ENCODE peak calls at places on chromosomes 1 and 21, in four cellular contexts. One of them, this sample, is unnamed.

GRCh38 chr1:89719502-89720306 is 86.8 kb downstream of the LRRC8C start:
- DNase-seq in CD8-positive, alpha-beta T cell: no peak
- DNase-seq in transverse colon: no peak
- DNase-seq in BE2C: no peak
- DNase-seq in this sample: no peak

GRCh38 chr1:162301696-162302095 is 75.0 kb downstream of the SPATA46 start:
- DNase-seq in CD8-positive, alpha-beta T cell: no peak
- DNase-seq in BE2C: no peak
- DNase-seq in transverse colon: no peak
- DNase-seq in this sample: no peak

GRCh38 chr1:85361106-85361505 is 84.7 kb upstream of the BCL10 start:
- DNase-seq in BE2C: no peak
- DNase-seq in CD8-positive, alpha-beta T cell: no peak
- DNase-seq in transverse colon: no peak
- DNase-seq in this sample: peak; percentile 15

GRCh38 chr21:34912022-34912933 is 136.8 kb downstream of the RUNX1 start:
- DNase-seq in BE2C: no peak
- DNase-seq in CD8-positive, alpha-beta T cell: no peak
- DNase-seq in transverse colon: no peak
- DNase-seq in this sample: no peak

GRCh38 chr1:230326971-230327891 is 98.9 kb downstream of the PGBD5 start:
- DNase-seq in BE2C: no peak
- DNase-seq in CD8-positive, alpha-beta T cell: no peak
- DNase-seq in transverse colon: no peak
- DNase-seq in this sample: no peak

GRCh38 chr1:41670558-41670957 is 186.1 kb upstream of the EDN2 start:
- DNase-seq in BE2C: no peak
- DNase-seq in CD8-positive, alpha-beta T cell: no peak
- DNase-seq in transverse colon: no peak
- DNase-seq in this sample: no peak

GRCh38 chr1:106523448-106523847 is 533.0 kb upstream of the PRMT6 start:
- DNase-seq in CD8-positive, alpha-beta T cell: no peak
- DNase-seq in transverse colon: no peak
- DNase-seq in BE2C: no peak
- DNase-seq in this sample: no peak

GRCh38 chr1:200153277-200154055 is 126.0 kb downstream of the NR5A2 start:
- DNase-seq in transverse colon: no peak
- DNase-seq in BE2C: no peak
- DNase-seq in CD8-positive, alpha-beta T cell: no peak
- DNase-seq in this sample: no peak

GRCh38 chr1:6466023-6466422 is at the start of gene TNFRSF25:
- DNase-seq in BE2C: no peak
- DNase-seq in CD8-positive, alpha-beta T cell: peak; percentile 75
- DNase-seq in transverse colon: no peak
- DNase-seq in this sample: no peak

GRCh38 chr1:6724517-6725141 is 23.0 kb upstream of the DNAJC11 start:
- DNase-seq in CD8-positive, alpha-beta T cell: no peak
- DNase-seq in transverse colon: no peak
- DNase-seq in BE2C: no peak
- DNase-seq in this sample: no peak

GRCh38 chr1:6440198-6441126 is 15.9 kb downstream of the ESPN start:
- DNase-seq in BE2C: peak; percentile 68
- DNase-seq in CD8-positive, alpha-beta T cell: peak; percentile 77
- DNase-seq in transverse colon: peak; percentile 87
- DNase-seq in this sample: no peak

GRCh38 chr1:203593723-203594122 is 32.9 kb upstream of the ATP2B4 start:
- DNase-seq in BE2C: no peak
- DNase-seq in transverse colon: peak; percentile 56
- DNase-seq in CD8-positive, alpha-beta T cell: peak; percentile 82
- DNase-seq in this sample: no peak

GRCh38 chr1:34910425-34910824 is 19.0 kb downstream of the DLGAP3 start:
- DNase-seq in transverse colon: no peak
- DNase-seq in CD8-positive, alpha-beta T cell: no peak
- DNase-seq in BE2C: no peak
- DNase-seq in this sample: no peak
- H3K4me3 ChIP-seq in transverse colon: no peak overlapping the region
- H3K4me3 ChIP-seq in CD8-positive, alpha-beta T cell: no peak overlapping the region
- H3K4me3 ChIP-seq in BE2C: no peak overlapping the region
- H3K4me3 ChIP-seq in this sample: no peak overlapping the region

DNA sequence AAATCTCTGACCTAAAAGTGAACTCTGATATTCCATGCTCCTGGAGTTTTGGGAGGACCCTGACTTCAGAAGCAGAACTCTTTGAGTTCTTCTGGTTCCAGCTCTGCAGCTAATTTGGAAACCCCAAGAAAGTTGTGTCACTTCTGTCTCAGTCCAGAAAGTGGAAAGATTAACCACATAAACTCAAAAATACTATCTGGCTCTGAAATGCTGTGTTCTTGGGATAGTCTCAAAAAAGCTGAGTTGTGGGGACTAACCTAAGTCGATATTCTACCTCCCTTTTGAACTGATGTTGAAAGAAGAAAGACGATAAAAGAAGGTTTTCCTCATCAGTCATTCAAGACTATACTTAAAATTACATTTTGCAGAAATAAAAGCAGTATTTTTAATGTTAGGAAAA is 59.8 kb downstream of the ITPKB start:
- DNase-seq in CD8-positive, alpha-beta T cell: no peak
- DNase-seq in transverse colon: no peak
- DNase-seq in BE2C: no peak
- DNase-seq in this sample: no peak
- H3K4me1 ChIP-seq in CD8-positive, alpha-beta T cell: peaks cover 98% of the 10 kb centered on the region
- H3K4me1 ChIP-seq in transverse colon: peaks cover 51% of the 10 kb centered on the region
- H3K4me1 ChIP-seq in BE2C: no peaks in the 10 kb centered on the region
- H3K4me1 ChIP-seq in this sample: peaks cover 18% of the 10 kb centered on the region

GRCh38 chr1:30353637-30354036 is 369.7 kb downstream of the MATN1 start:
- DNase-seq in BE2C: no peak
- DNase-seq in CD8-positive, alpha-beta T cell: no peak
- DNase-seq in transverse colon: no peak
- DNase-seq in this sample: no peak
- TF ChIP-seq CTCF in BE2C: peak; percentile 24
- TF ChIP-seq CTCF in CD8-positive, alpha-beta T cell: no peak
- TF ChIP-seq CTCF in transverse colon: no peak
- TF ChIP-seq CTCF in this sample: no peak

GRCh38 chr1:58895559-58896135 is 111.8 kb upstream of the JUN start:
- DNase-seq in transverse colon: no peak
- DNase-seq in BE2C: no peak
- DNase-seq in CD8-positive, alpha-beta T cell: no peak
- DNase-seq in this sample: no peak

GRCh38 chr1:58895082-58895481 is 111.2 kb upstream of the JUN start:
- DNase-seq in transverse colon: no peak
- DNase-seq in BE2C: peak; percentile 58
- DNase-seq in CD8-positive, alpha-beta T cell: no peak
- DNase-seq in this sample: no peak

GRCh38 chr1:58896211-58897183 is 112.7 kb upstream of the JUN start:
- DNase-seq in BE2C: peak; percentile 17
- DNase-seq in transverse colon: peak; percentile 87
- DNase-seq in CD8-positive, alpha-beta T cell: no peak
- DNase-seq in this sample: peak; percentile 43

GRCh38 chr1:58891347-58891746 is 107.5 kb upstream of the JUN start:
- DNase-seq in BE2C: no peak
- DNase-seq in CD8-positive, alpha-beta T cell: no peak
- DNase-seq in transverse colon: no peak
- DNase-seq in this sample: no peak

GRCh38 chr1:58893257-58893869 is 109.5 kb upstream of the JUN start:
- DNase-seq in transverse colon: peak; percentile 78
- DNase-seq in CD8-positive, alpha-beta T cell: no peak
- DNase-seq in BE2C: no peak
- DNase-seq in this sample: no peak
- H3K4me3 ChIP-seq in transverse colon: no peak overlapping the region
- H3K4me3 ChIP-seq in CD8-positive, alpha-beta T cell: no peak overlapping the region
- H3K4me3 ChIP-seq in BE2C: no peak overlapping the region
- H3K4me3 ChIP-seq in this sample: no peak overlapping the region

This sample was measured in uterus.